ENCODE peak calls at places on chromosomes 11 and 22, in nine cellular contexts. X is NCI-H524; K is stimulated activated CD4-positive, alpha-beta T cell treated with anti-CD3 and anti-CD28 coated beads, Interleukin-1b, Interleukin-23, amount 100 ng/mL, for 24 hours; N is amygdala; D is NCI-H2029 treated with DMSO at 0.1 percent for 48 hours; C is GF-D8; S is GM20000; Y is D341Med; L is sciatic nerve. F is an unnamed sample.

GRCh38 chr11:121590772-121591404 is 138.1 kb upstream of the SORL1-AS1 start:
- DNase-seq in X (no peak), K (no peak), N (no peak), D (no peak), C (no peak), S (no peak), Y (no peak), L (no peak), F (no peak)

GRCh38 chr11:33694346-33695050 is 6.1 kb downstream of the C11orf91 start:
- DNase-seq in X (no peak), K (no peak), N (no peak), D (no peak), C (no peak), S (no peak), Y (no peak), L (no peak), F (no peak)

GRCh38 chr11:126464796-126465195 is 109.3 kb downstream of the ST3GAL4 start:
- DNase-seq in X (no peak), K (no peak), N (no peak), D (no peak), C (peak), S (no peak), Y (no peak), L (no peak), F (no peak)

GRCh38 chr11:3169952-3170755 is 5.0 kb upstream of the OSBPL5 start:
- DNase-seq in X (no peak), K (no peak), N (no peak), D (no peak), C (no peak), S (no peak), Y (no peak), L (peak), F (no peak)

GRCh38 chr11:122268601-122269130 is 152.7 kb upstream of the BLID start:
- DNase-seq in X (no peak), K (no peak), N (no peak), D (no peak), C (no peak), S (no peak), Y (no peak), L (no peak), F (no peak)

GRCh38 chr22:26952654-26953379 is 295.4 kb downstream of the MIAT start:
- DNase-seq in X (no peak), K (no peak), N (no peak), D (no peak), C (no peak), S (no peak), Y (no peak), L (no peak), F (no peak)

GRCh38 chr22:40966683-40967082 is 15.5 kb downstream of the RBX1 start:
- DNase-seq in X (no peak), K (no peak), N (no peak), D (no peak), C (peak), S (no peak), Y (no peak), L (peak), F (no peak)

GRCh38 chr11:11265320-11265719 is 87.7 kb downstream of the CSNK2A3 start:
- DNase-seq in X (no peak), K (no peak), N (no peak), D (no peak), C (no peak), S (no peak), Y (no peak), L (no peak), F (no peak)

GRCh38 chr11:123246749-123247497 is 51.9 kb upstream of the CLMP start:
- DNase-seq in X (peak), K (peak), N (peak), D (peak), C (peak), S (peak), Y (peak), L (peak), F (peak)

GRCh38 chr11:46134540-46134939 is 13.3 kb upstream of the PHF21A start:
- DNase-seq in X (no peak), K (no peak), N (no peak), D (no peak), C (no peak), S (no peak), Y (no peak), L (no peak), F (no peak)

GRCh38 chr22:20795014-20795413 is 21.1 kb downstream of the SERPIND1 start:
- DNase-seq in X (no peak), K (no peak), N (no peak), D (no peak), C (no peak), S (no peak), Y (no peak), L (no peak), F (no peak)

GRCh38 chr11:61149624-61150615 is 11.3 kb downstream of the VPS37C start:
- DNase-seq in X (no peak), K (no peak), N (no peak), D (peak), C (peak), S (no peak), Y (no peak), L (no peak), F (no peak)

GRCh38 chr22:36332623-36333331 is 55.0 kb downstream of the MYH9 start:
- DNase-seq in X (no peak), K (no peak), N (no peak), D (peak), C (peak), S (peak), Y (no peak), L (no peak), F (no peak)

GRCh38 chr11:129828301-129828836 is 12.7 kb downstream of the TMEM45B start:
- DNase-seq in X (no peak), K (no peak), N (no peak), D (peak), C (peak), S (no peak), Y (no peak), L (no peak), F (no peak)

GRCh38 chr11:67119577-67120391 is 721 bp downstream of the KDM2A start:
- DNase-seq in X (no peak), K (peak), N (no peak), D (no peak), C (no peak), S (peak), Y (peak), L (peak), F (peak)

GRCh38 chr11:109071712-109072524 is 350.1 kb upstream of the C11orf87 start:
- DNase-seq in X (no peak), K (no peak), N (no peak), D (no peak), C (no peak), S (no peak), Y (no peak), L (no peak), F (no peak)

GRCh38 chr22:25780673-25781072 is 38.7 kb downstream of the MYO18B start:
- DNase-seq in X (peak), K (no peak), N (no peak), D (no peak), C (no peak), S (no peak), Y (peak), L (no peak), F (no peak)

GRCh38 chr11:102780491-102780918 is at the start of gene MMP10:
- DNase-seq in X (no peak), K (no peak), N (no peak), D (no peak), C (no peak), S (no peak), Y (peak), L (no peak), F (no peak)

GRCh38 chr11:15308840-15309239 is 194.1 kb downstream of the INSC start:
- DNase-seq in X (no peak), K (no peak), N (no peak), D (no peak), C (no peak), S (no peak), Y (no peak), L (no peak), F (no peak)

GRCh38 chr22:46336119-46337078 is 885 bp downstream of the TRMU start:
- DNase-seq in X (no peak), K (no peak), N (no peak), D (no peak), C (no peak), S (no peak), Y (no peak), L (no peak), F (no peak)

GRCh38 chr11:128406365-128406706 is 181.0 kb downstream of the ETS1 start:
- DNase-seq in X (no peak), K (no peak), N (no peak), D (no peak), C (no peak), S (no peak), Y (no peak), L (no peak), F (no peak)

GRCh38 chr11:1998290-1998689 is 648 bp upstream of the H19 start:
- DNase-seq in X (no peak), K (no peak), N (no peak), D (no peak), C (no peak), S (no peak), Y (no peak), L (no peak), F (no peak)

GRCh38 chr11:112975493-112975892 is 14.3 kb downstream of the NCAM1 start:
- DNase-seq in X (no peak), K (no peak), N (no peak), D (no peak), C (no peak), S (no peak), Y (no peak), L (no peak), F (no peak)

GRCh38 chr11:110056956-110057355 is 36.2 kb upstream of the ZC3H12C start:
- DNase-seq in X (no peak), K (no peak), N (no peak), D (no peak), C (no peak), S (no peak), Y (no peak), L (no peak), F (no peak)

GRCh38 chr11:16820324-16821092 is 82.1 kb downstream of the C11orf58 start:
- DNase-seq in X (peak), K (peak), N (no peak), D (peak), C (no peak), S (peak), Y (peak), L (peak), F (peak)

GRCh38 chr11:720642-721346 is 14.8 kb downstream of the EPS8L2 start:
- DNase-seq in X (no peak), K (no peak), N (no peak), D (no peak), C (no peak), S (peak), Y (peak), L (peak), F (peak)

GRCh38 chr11:61587541-61587941 is 6.7 kb upstream of the SYT7 start:
- DNase-seq in X (peak), K (peak), N (no peak), D (no peak), C (no peak), S (no peak), Y (peak), L (no peak), F (no peak)

GRCh38 chr11:104907521-104908185 is 9.4 kb upstream of the CASP12 start:
- DNase-seq in X (no peak), K (no peak), N (no peak), D (no peak), C (no peak), S (no peak), Y (no peak), L (no peak), F (no peak)

GRCh38 chr11:125990244-125990643 is 44.4 kb downstream of the VSIG10L2 start:
- DNase-seq in X (peak), K (no peak), N (no peak), D (peak), C (no peak), S (no peak), Y (no peak), L (no peak), F (peak)

GRCh38 chr11:106021181-106021966 is 666 bp downstream of the MSANTD4 start:
- DNase-seq in X (no peak), K (no peak), N (no peak), D (no peak), C (peak), S (no peak), Y (no peak), L (no peak), F (no peak)

GRCh38 chr11:105968021-105968697 is 53.9 kb downstream of the MSANTD4 start:
- DNase-seq in X (no peak), K (no peak), N (no peak), D (no peak), C (no peak), S (no peak), Y (no peak), L (no peak), F (no peak)

F was measured in left lobe of liver.